ENCODE peak calls at places on chromosome 6, in six cellular contexts. One of them, this sample, is unnamed.

GRCh38 chr6:90079555-90080490 is 185.6 kb downstream of the GJA10 start:
- DNase-seq in GM20000: no peak
- DNase-seq in AG09319: no peak
- DNase-seq in AG04449: no peak
- DNase-seq in ovary: no peak
- DNase-seq in Calu3: no peak
- DNase-seq in this sample: no peak

GRCh38 chr6:26501482-26501986 is 1.4 kb downstream of the BTN1A1 start:
- DNase-seq in GM20000: no peak
- DNase-seq in AG09319: no peak
- DNase-seq in Calu3: peak; percentile 32
- DNase-seq in AG04449: no peak
- DNase-seq in ovary: no peak
- DNase-seq in this sample: peak; percentile 57

GRCh38 chr6:90835584-90836212 is 248.8 kb upstream of the MAP3K7 start:
- DNase-seq in GM20000: no peak
- DNase-seq in ovary: no peak
- DNase-seq in AG04449: no peak
- DNase-seq in Calu3: no peak
- DNase-seq in AG09319: no peak
- DNase-seq in this sample: no peak

GRCh38 chr6:107272246-107272645 is 156.9 kb upstream of the BEND3 start:
- DNase-seq in Calu3: no peak
- DNase-seq in AG09319: no peak
- DNase-seq in AG04449: no peak
- DNase-seq in GM20000: no peak
- DNase-seq in ovary: no peak
- DNase-seq in this sample: no peak

GRCh38 chr6:31581511-31582229 is 554 bp downstream of the LTB start:
- DNase-seq in ovary: no peak
- DNase-seq in GM20000: no peak
- DNase-seq in AG09319: no peak
- DNase-seq in AG04449: no peak
- DNase-seq in Calu3: peak; percentile 38
- DNase-seq in this sample: no peak

GRCh38 chr6:63897459-63897858 is 261.9 kb downstream of the PHF3 start:
- DNase-seq in Calu3: no peak
- DNase-seq in GM20000: no peak
- DNase-seq in AG09319: no peak
- DNase-seq in AG04449: no peak
- DNase-seq in ovary: no peak
- DNase-seq in this sample: no peak

GRCh38 chr6:17472653-17473183 is 79.3 kb downstream of the CAP2 start:
- DNase-seq in Calu3: no peak
- DNase-seq in AG04449: no peak
- DNase-seq in ovary: no peak
- DNase-seq in AG09319: no peak
- DNase-seq in GM20000: no peak
- DNase-seq in this sample: no peak

GRCh38 chr6:129709909-129710721 is at the start of gene ARHGAP18:
- DNase-seq in AG09319: peak; percentile 72
- DNase-seq in AG04449: peak; percentile 58
- DNase-seq in ovary: peak; percentile 86
- DNase-seq in GM20000: peak; percentile 73
- DNase-seq in Calu3: peak; percentile 96
- DNase-seq in this sample: peak; percentile 88

GRCh38 chr6:160634706-160635105 is 29.4 kb downstream of the LPA start:
- DNase-seq in Calu3: no peak
- DNase-seq in AG04449: no peak
- DNase-seq in ovary: no peak
- DNase-seq in GM20000: no peak
- DNase-seq in AG09319: no peak
- DNase-seq in this sample: no peak

GRCh38 chr6:132527791-132528190 is 10.3 kb upstream of the TAAR9 start:
- DNase-seq in ovary: no peak
- DNase-seq in Calu3: no peak
- DNase-seq in AG09319: no peak
- DNase-seq in GM20000: no peak
- DNase-seq in AG04449: no peak
- DNase-seq in this sample: no peak

GRCh38 chr6:23559587-23560343 is 566.2 kb upstream of the NRSN1 start:
- DNase-seq in ovary: no peak
- DNase-seq in AG09319: no peak
- DNase-seq in Calu3: no peak
- DNase-seq in AG04449: no peak
- DNase-seq in GM20000: no peak
- DNase-seq in this sample: no peak

GRCh38 chr6:105274678-105275077 is 94.9 kb upstream of the POPDC3 start:
- DNase-seq in Calu3: no peak
- DNase-seq in ovary: no peak
- DNase-seq in GM20000: no peak
- DNase-seq in AG09319: no peak
- DNase-seq in AG04449: no peak
- DNase-seq in this sample: no peak

GRCh38 chr6:106451419-106451818 is 90.9 kb downstream of the CRYBG1 start:
- DNase-seq in ovary: no peak
- DNase-seq in Calu3: no peak
- DNase-seq in AG09319: no peak
- DNase-seq in AG04449: no peak
- DNase-seq in GM20000: no peak
- DNase-seq in this sample: no peak

GRCh38 chr6:25223421-25224052 is 55.6 kb upstream of the CARMIL1 start:
- DNase-seq in ovary: peak; percentile 79
- DNase-seq in AG04449: no peak
- DNase-seq in AG09319: no peak
- DNase-seq in GM20000: peak; percentile 73
- DNase-seq in Calu3: peak; percentile 92
- DNase-seq in this sample: no peak

DNA sequence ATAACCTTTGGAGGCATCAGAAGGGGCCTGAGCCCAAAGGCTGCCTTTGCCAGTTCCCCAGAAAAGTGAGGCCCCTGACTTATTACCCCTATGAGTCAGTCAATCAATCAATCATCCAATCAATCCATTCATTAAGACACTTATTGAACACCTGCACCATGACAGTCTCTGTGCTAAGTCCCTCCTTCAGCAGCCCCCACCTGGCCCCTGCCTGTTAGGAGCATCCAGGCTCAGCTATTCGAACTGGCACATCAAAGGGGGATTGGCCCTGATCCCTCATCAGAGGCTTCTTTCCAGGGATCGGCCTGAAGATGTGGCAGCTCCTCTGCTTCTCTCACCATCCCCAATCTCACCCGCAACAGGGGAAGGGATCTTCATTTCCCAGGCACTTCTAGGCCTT is 27.7 kb upstream of the VEGFA start:
- DNase-seq in GM20000: no peak
- DNase-seq in AG09319: no peak
- DNase-seq in AG04449: no peak
- DNase-seq in ovary: no peak
- DNase-seq in Calu3: no peak
- DNase-seq in this sample: no peak
- TF ChIP-seq CTCF in GM20000: no peak
- TF ChIP-seq CTCF in AG09319: no peak
- TF ChIP-seq CTCF in AG04449: no peak
- TF ChIP-seq CTCF in ovary: no peak
- TF ChIP-seq CTCF in Calu3: no peak
- TF ChIP-seq CTCF in this sample: no peak

GRCh38 chr6:19024737-19025136 is 637.6 kb downstream of the RNF144B start:
- DNase-seq in AG09319: no peak
- DNase-seq in GM20000: no peak
- DNase-seq in ovary: no peak
- DNase-seq in Calu3: peak; percentile 18
- DNase-seq in AG04449: no peak
- DNase-seq in this sample: no peak
- TF ChIP-seq CTCF in AG09319: peak; percentile 54
- TF ChIP-seq CTCF in GM20000: no peak
- TF ChIP-seq CTCF in ovary: no peak
- TF ChIP-seq CTCF in Calu3: no peak
- TF ChIP-seq CTCF in AG04449: peak; percentile 40
- TF ChIP-seq CTCF in this sample: no peak

GRCh38 chr6:4950076-4950475 is 53.8 kb downstream of the RPP40 start:
- DNase-seq in Calu3: no peak
- DNase-seq in GM20000: no peak
- DNase-seq in AG09319: no peak
- DNase-seq in AG04449: no peak
- DNase-seq in ovary: peak; percentile 7
- DNase-seq in this sample: no peak
- TF ChIP-seq CTCF in Calu3: no peak
- TF ChIP-seq CTCF in GM20000: no peak
- TF ChIP-seq CTCF in AG09319: no peak
- TF ChIP-seq CTCF in AG04449: no peak
- TF ChIP-seq CTCF in ovary: no peak
- TF ChIP-seq CTCF in this sample: no peak

GRCh38 chr6:2643935-2644539 is 106.7 kb downstream of the MYLK4 start:
- DNase-seq in ovary: no peak
- DNase-seq in GM20000: no peak
- DNase-seq in AG04449: no peak
- DNase-seq in Calu3: no peak
- DNase-seq in AG09319: no peak
- DNase-seq in this sample: no peak

GRCh38 chr6:2639167-2639566 is 111.6 kb downstream of the MYLK4 start:
- DNase-seq in ovary: no peak
- DNase-seq in Calu3: no peak
- DNase-seq in AG04449: no peak
- DNase-seq in AG09319: no peak
- DNase-seq in GM20000: no peak
- DNase-seq in this sample: no peak

GRCh38 chr6:2639876-2640275 is 110.8 kb downstream of the MYLK4 start:
- DNase-seq in AG04449: no peak
- DNase-seq in GM20000: no peak
- DNase-seq in AG09319: no peak
- DNase-seq in ovary: no peak
- DNase-seq in Calu3: no peak
- DNase-seq in this sample: no peak

GRCh38 chr6:2641044-2641673 is 109.6 kb downstream of the MYLK4 start:
- DNase-seq in GM20000: peak; percentile 53
- DNase-seq in AG09319: no peak
- DNase-seq in Calu3: no peak
- DNase-seq in ovary: no peak
- DNase-seq in AG04449: no peak
- DNase-seq in this sample: no peak

DNA sequence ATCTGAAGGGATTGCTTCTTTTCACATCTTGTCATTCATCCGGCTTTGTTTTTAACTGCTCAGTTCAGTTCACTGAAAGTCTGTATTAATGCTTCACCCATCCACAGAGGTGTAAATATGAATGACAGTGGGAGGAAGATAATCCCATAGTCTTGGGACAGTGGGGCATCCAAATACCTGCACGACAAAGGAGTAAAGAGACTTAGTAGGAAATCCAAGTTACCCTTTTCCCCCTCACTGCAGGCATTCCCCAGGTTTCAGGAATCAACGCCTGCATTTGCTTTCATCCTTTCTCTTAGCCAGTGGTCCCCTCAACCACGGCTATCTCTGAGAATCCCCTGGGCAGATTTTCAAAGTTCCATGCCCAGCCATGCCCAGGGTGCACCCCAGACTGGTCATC is 110.2 kb downstream of the MYLK4 start:
- DNase-seq in ovary: no peak
- DNase-seq in AG04449: no peak
- DNase-seq in GM20000: no peak
- DNase-seq in AG09319: no peak
- DNase-seq in Calu3: no peak
- DNase-seq in this sample: no peak
- TF ChIP-seq CTCF in ovary: no peak
- TF ChIP-seq CTCF in AG04449: no peak
- TF ChIP-seq CTCF in GM20000: no peak
- TF ChIP-seq CTCF in AG09319: no peak
- TF ChIP-seq CTCF in Calu3: no peak
- TF ChIP-seq CTCF in this sample: no peak

GRCh38 chr6:112330071-112330876 is 16.9 kb upstream of the RFPL4B start:
- DNase-seq in ovary: no peak
- DNase-seq in GM20000: no peak
- DNase-seq in AG09319: no peak
- DNase-seq in AG04449: no peak
- DNase-seq in Calu3: peak; percentile 59
- DNase-seq in this sample: no peak
- TF ChIP-seq CTCF in ovary: no peak
- TF ChIP-seq CTCF in GM20000: no peak
- TF ChIP-seq CTCF in AG09319: peak; percentile 32
- TF ChIP-seq CTCF in AG04449: no peak
- TF ChIP-seq CTCF in Calu3: no peak
- TF ChIP-seq CTCF in this sample: no peak

DNA sequence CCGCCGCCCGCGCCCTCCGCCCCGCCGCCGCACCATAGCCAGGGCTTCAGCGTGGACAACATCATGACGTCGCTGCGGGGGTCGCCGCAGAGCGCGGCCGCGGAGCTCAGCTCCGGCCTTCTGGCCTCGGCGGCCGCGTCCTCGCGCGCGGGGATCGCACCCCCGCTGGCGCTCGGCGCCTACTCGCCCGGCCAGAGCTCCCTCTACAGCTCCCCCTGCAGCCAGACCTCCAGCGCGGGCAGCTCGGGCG is 1.5 kb downstream of the FOXC1 start:
- DNase-seq in ovary: no peak
- DNase-seq in AG09319: no peak
- DNase-seq in GM20000: peak; percentile 76
- DNase-seq in Calu3: peak; percentile 55
- DNase-seq in AG04449: no peak
- DNase-seq in this sample: no peak
- TF ChIP-seq CTCF in ovary: no peak
- TF ChIP-seq CTCF in AG09319: peak; percentile 26
- TF ChIP-seq CTCF in GM20000: peak; percentile 14
- TF ChIP-seq CTCF in Calu3: no peak
- TF ChIP-seq CTCF in AG04449: peak; percentile 60
- TF ChIP-seq CTCF in this sample: no peak

GRCh38 chr6:167226791-167227190 is 64.3 kb upstream of the UNC93A start:
- DNase-seq in AG09319: no peak
- DNase-seq in GM20000: no peak
- DNase-seq in Calu3: no peak
- DNase-seq in AG04449: no peak
- DNase-seq in ovary: no peak
- DNase-seq in this sample: no peak
- TF ChIP-seq CTCF in AG09319: no peak
- TF ChIP-seq CTCF in GM20000: no peak
- TF ChIP-seq CTCF in Calu3: no peak
- TF ChIP-seq CTCF in AG04449: no peak
- TF ChIP-seq CTCF in ovary: no peak
- TF ChIP-seq CTCF in this sample: no peak